ENCODE peak calls at places on chromosomes 6 and 20, in six cellular contexts. M is H1, Z is ovary, A is SK-N-SH, Y is GM12878, H is sigmoid colon. P is an unnamed sample. For H3K36me3, the result is how much of the 10 kb centered on the place peaks cover.

GRCh38 chr6:165559632-165560031 is 103.4 kb downstream of the PDE10A start:
- DNase-seq in M (no peak), Z (no peak), A (no peak), Y (no peak), H (no peak), P (no peak)

GRCh38 chr6:152112503-152113261 is 305.2 kb downstream of the ESR1 start:
- DNase-seq in M (no peak), Z (no peak), A (no peak), Y (no peak), H (peak), P (peak)

GRCh38 chr6:23600118-23600517 is 525.9 kb upstream of the NRSN1 start:
- DNase-seq in M (no peak), Z (no peak), A (no peak), Y (no peak), H (no peak), P (no peak)

GRCh38 chr6:81937296-81937937 is 184.9 kb upstream of the TENT5A start:
- DNase-seq in M (no peak), Z (no peak), A (no peak), Y (no peak), H (no peak), P (no peak)

GRCh38 chr6:138242987-138243592 is 24.8 kb upstream of the PBOV1 start:
- DNase-seq in M (no peak), Z (no peak), A (no peak), Y (no peak), H (no peak), P (no peak)

GRCh38 chr6:151914475-151914874 is 107.0 kb downstream of the ESR1 start:
- DNase-seq in M (no peak), Z (no peak), A (no peak), Y (no peak), H (no peak), P (no peak)

GRCh38 chr6:154156135-154156948 is 117.3 kb downstream of the OPRM1 start:
- DNase-seq in M (no peak), Z (peak), A (peak), Y (no peak), H (no peak), P (peak)

GRCh38 chr20:25361287-25361683 is 29.4 kb downstream of the ABHD12 start:
- DNase-seq in M (no peak), Z (no peak), A (no peak), Y (no peak), H (no peak), P (no peak)

DNA sequence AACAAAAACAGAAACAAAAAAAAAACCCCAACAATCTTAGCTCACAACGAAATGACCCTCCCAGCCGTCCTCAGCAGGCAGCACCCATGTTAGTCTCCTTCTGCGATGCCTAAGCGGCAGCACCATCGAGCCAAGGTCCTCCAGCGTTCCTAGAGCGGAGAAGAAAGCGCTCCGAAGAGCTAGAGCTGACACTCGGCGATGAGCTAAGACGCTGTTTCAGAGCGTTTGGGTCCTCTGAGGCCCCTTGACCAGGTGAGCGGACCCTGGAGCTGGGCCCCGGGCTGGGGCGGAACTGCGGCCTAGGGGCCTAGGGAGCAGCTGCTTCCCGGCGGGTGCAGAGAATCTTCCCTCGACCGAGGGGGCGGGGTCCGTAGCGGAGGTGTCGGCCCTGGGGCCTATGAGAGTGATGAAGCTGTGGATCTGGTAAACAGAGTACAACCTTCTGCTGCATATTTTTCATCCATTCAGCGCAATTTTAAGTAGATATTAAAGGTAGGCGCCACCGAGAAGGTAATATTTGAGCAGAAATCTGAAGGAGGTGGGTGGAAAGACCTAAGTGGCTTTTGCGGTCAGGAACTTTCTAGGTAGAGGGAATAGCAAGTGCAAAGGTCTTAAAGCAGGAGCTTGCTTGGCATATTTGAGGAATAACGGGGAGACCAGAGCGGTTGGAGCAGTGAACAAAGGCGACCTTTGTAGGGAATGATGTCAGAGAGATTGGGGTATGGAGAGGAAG is at the start of gene ZSCAN26:
- DNase-seq in M (peak), Z (peak), A (peak), Y (peak), H (peak), P (peak)
- TF ChIP-seq EP300 in M (no peak), Z (no peak), A (no peak), Y (no peak), H (no peak), P (no peak)

GRCh38 chr6:97304701-97305100 is 21.7 kb upstream of the MMS22L start:
- DNase-seq in M (no peak), Z (no peak), A (no peak), Y (no peak), H (no peak), P (no peak)
- H3K36me3 ChIP-seq in M (under half), Z (under half), A (under half), Y (under half), H (under half), P (under half)

GRCh38 chr6:132062626-132063025 is 111.5 kb upstream of the CCN2 start:
- DNase-seq in M (no peak), Z (no peak), A (no peak), Y (no peak), H (no peak), P (no peak)

GRCh38 chr6:132061381-132061780 is 110.2 kb upstream of the CCN2 start:
- DNase-seq in M (no peak), Z (no peak), A (no peak), Y (no peak), H (no peak), P (no peak)

GRCh38 chr6:132065556-132065955 is 114.4 kb upstream of the CCN2 start:
- DNase-seq in M (no peak), Z (no peak), A (no peak), Y (no peak), H (no peak), P (no peak)

GRCh38 chr6:132063204-132063603 is 112.0 kb upstream of the CCN2 start:
- DNase-seq in M (no peak), Z (no peak), A (no peak), Y (no peak), H (no peak), P (no peak)

DNA sequence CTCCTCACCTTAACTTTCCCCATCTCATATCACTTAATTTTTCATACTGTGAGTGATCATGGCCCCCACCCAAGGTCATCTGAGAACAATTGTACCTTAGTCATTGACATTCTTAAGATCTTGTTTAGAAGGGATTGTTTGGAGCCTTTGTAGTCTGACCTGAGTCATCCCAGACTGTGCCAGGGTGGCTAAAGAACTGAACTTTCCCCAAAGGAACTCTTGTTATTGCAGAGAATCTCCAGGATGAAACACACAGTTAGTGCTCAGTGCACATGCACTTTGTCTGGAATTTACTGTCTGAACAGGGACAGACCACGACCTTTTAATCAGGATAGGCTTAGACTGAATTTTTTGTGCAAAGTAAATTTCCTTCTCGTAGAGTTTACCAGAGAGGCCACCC is 112.6 kb upstream of the CCN2 start:
- DNase-seq in M (no peak), Z (no peak), A (no peak), Y (no peak), H (no peak), P (no peak)
- TF ChIP-seq EP300 in M (no peak), Z (no peak), A (no peak), Y (no peak), H (no peak), P (no peak)

GRCh38 chr20:32764000-32764960 is 2.1 kb downstream of the DNMT3B start:
- DNase-seq in M (peak), Z (no peak), A (no peak), Y (no peak), H (no peak), P (no peak)
- H3K36me3 ChIP-seq in M (under half), Z (under half), A (under half), Y (under half), H (under half), P (under half)

GRCh38 chr6:68391953-68392352 is 243.1 kb upstream of the ADGRB3 start:
- DNase-seq in M (no peak), Z (no peak), A (no peak), Y (no peak), H (no peak), P (no peak)
- TF ChIP-seq EP300 in M (no peak), Z (no peak), A (no peak), Y (no peak), H (no peak), P (no peak)